ENCODE peak calls at places on chromosomes 6 and 20, in nine cellular contexts. E is astrocyte; K is CD8-positive, alpha-beta memory T cell; T is adrenal gland; J is right lobe of liver; S is naive thymus-derived CD4-positive, alpha-beta T cell; B is colonic mucosa; O is adipocyte; W is tibial artery. R is an unnamed sample.

GRCh38 chr6:292506-293184 is 358 bp downstream of the DUSP22 start:
- DNase-seq in E (peak; percentile 26), K (peak; percentile 86), T (peak; percentile 78), J (peak; percentile 83), S (peak; percentile 64), B (peak; percentile 81), O (peak; percentile 72), W (peak; percentile 77), R (peak; percentile 85)

GRCh38 chr6:22873531-22874136 is 304.3 kb downstream of the HDGFL1 start:
- DNase-seq in E (peak; percentile 77), K (no peak), T (no peak), J (no peak), S (no peak), B (no peak), O (peak; percentile 55), W (no peak), R (no peak)

GRCh38 chr6:107198631-107199416 is 83.5 kb upstream of the BEND3 start:
- DNase-seq in E (no peak), K (no peak), T (no peak), J (no peak), S (no peak), B (no peak), O (no peak), W (no peak), R (no peak)

GRCh38 chr20:35644806-35645205 is 19.9 kb downstream of the CPNE1 start:
- DNase-seq in E (no peak), K (no peak), T (no peak), J (no peak), S (no peak), B (no peak), O (no peak), W (no peak), R (no peak)

GRCh38 chr20:25000268-25000801 is 7.8 kb upstream of the APMAP start:
- DNase-seq in E (peak; percentile 68), K (no peak), T (peak; percentile 70), J (peak; percentile 49), S (no peak), B (peak; percentile 38), O (peak; percentile 74), W (peak; percentile 74), R (peak; percentile 78)

GRCh38 chr6:47492355-47492754 is 14.8 kb downstream of the CD2AP start:
- DNase-seq in E (no peak), K (no peak), T (no peak), J (no peak), S (no peak), B (no peak), O (no peak), W (no peak), R (no peak)

GRCh38 chr20:37994512-37994911 is 38.7 kb downstream of the TTI1 start:
- DNase-seq in E (peak; percentile 83), K (no peak), T (peak; percentile 82), J (no peak), S (no peak), B (no peak), O (peak; percentile 32), W (no peak), R (peak; percentile 76)

GRCh38 chr20:47487175-47487917 is 14.3 kb upstream of the NCOA3 start:
- DNase-seq in E (no peak), K (peak; percentile 70), T (no peak), J (no peak), S (no peak), B (no peak), O (no peak), W (no peak), R (no peak)

GRCh38 chr6:19613678-19614077 is 223.5 kb upstream of the ID4 start:
- DNase-seq in E (no peak), K (no peak), T (no peak), J (no peak), S (no peak), B (no peak), O (no peak), W (no peak), R (no peak)

GRCh38 chr6:43927525-43928210 is 157.7 kb downstream of the VEGFA start:
- DNase-seq in E (no peak), K (peak; percentile 22), T (no peak), J (no peak), S (no peak), B (peak; percentile 74), O (no peak), W (no peak), R (no peak)

GRCh38 chr20:21303872-21304586 is 898 bp downstream of the XRN2 start:
- DNase-seq in E (no peak), K (no peak), T (no peak), J (no peak), S (no peak), B (no peak), O (peak; percentile 64), W (no peak), R (no peak)

DNA sequence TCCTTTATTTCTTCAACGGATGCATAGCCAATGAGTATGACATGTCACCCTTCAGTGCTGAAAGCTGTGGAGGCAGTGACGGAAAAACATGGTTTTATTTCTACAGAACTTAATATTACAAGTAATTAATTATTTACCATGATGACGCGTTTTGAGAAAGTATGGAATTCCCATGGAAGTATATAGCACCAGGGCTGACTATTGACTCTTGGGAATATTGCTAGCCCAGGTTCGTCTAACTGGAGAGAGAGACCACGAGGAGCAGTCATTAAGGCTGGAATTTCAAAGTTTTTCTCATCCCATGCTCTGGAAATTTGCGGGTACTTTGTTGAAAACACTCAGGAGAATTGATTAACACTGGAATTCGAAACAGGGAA is 155.2 kb upstream of the PRSS16 start:
- DNase-seq in E (no peak), K (no peak), T (no peak), J (no peak), S (no peak), B (no peak), O (no peak), W (no peak), R (no peak)
- H3K4me3 ChIP-seq in E (peak overlapping the region; percentile 58), K (no peak overlapping the region), T (no peak overlapping the region), J (no peak overlapping the region), S (peak overlapping the region; percentile 19), B (no peak overlapping the region), O (peak overlapping the region; percentile 73), W (no peak overlapping the region), R (no peak overlapping the region)

GRCh38 chr20:3765171-3765887 is 2.2 kb downstream of the ADISSP start:
- DNase-seq in E (no peak), K (peak; percentile 26), T (no peak), J (no peak), S (no peak), B (no peak), O (no peak), W (no peak), R (no peak)

GRCh38 chr20:3766381-3766780 is 1.2 kb downstream of the ADISSP start:
- DNase-seq in E (no peak), K (peak; percentile 39), T (no peak), J (no peak), S (no peak), B (no peak), O (no peak), W (no peak), R (no peak)

GRCh38 chr20:3768342-3769130 is 983 bp upstream of the ADISSP start:
- DNase-seq in E (peak; percentile 67), K (peak; percentile 95), T (peak; percentile 80), J (peak; percentile 68), S (peak; percentile 69), B (peak; percentile 75), O (peak; percentile 83), W (peak; percentile 70), R (no peak)

GRCh38 chr20:3767434-3768341 is at the start of gene ADISSP:
- DNase-seq in E (peak; percentile 92), K (peak; percentile 98), T (peak; percentile 99), J (peak; percentile 99), S (peak; percentile 92), B (peak; percentile 98), O (peak; percentile 99), W (peak; percentile 98), R (peak; percentile 99)

GRCh38 chr20:3766832-3767433 is 620 bp downstream of the ADISSP start:
- DNase-seq in E (no peak), K (no peak), T (no peak), J (no peak), S (no peak), B (no peak), O (peak; percentile 40), W (no peak), R (no peak)
- H3K4me3 ChIP-seq in E (peak overlapping the region; percentile 67), K (peak overlapping the region; percentile 91), T (peak overlapping the region; percentile 49), J (peak overlapping the region; percentile 81), S (peak overlapping the region; percentile 96), B (peak overlapping the region; percentile 81), O (peak overlapping the region; percentile 87), W (peak overlapping the region; percentile 81), R (peak overlapping the region; percentile 66)

DNA sequence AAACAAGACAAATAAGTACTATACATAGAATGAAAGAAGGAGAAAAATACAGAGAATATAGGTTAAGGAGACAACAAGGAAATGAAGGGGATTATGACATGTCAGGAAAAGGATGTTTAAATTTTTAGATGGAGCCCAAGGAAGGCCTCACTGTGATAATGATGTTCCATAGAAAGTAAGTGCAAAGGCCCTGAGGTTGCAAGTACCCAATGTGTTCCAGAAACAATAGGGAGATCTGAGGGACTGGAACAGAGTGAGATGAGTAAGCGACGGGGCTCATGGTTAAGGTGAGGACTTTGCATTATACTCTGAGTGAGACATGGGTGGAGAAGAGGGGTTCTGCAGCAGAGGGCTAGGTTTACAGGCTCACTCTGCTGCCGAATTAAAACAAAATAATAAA is 122.8 kb upstream of the BCLAF1 start:
- DNase-seq in E (no peak), K (no peak), T (no peak), J (no peak), S (no peak), B (no peak), O (no peak), W (no peak), R (no peak)
- H3K4me3 ChIP-seq in E (no peak overlapping the region), K (no peak overlapping the region), T (no peak overlapping the region), J (no peak overlapping the region), S (no peak overlapping the region), B (no peak overlapping the region), O (no peak overlapping the region), W (no peak overlapping the region), R (no peak overlapping the region)

GRCh38 chr20:8983478-8984345 is 85.2 kb upstream of the PLCB4 start:
- DNase-seq in E (no peak), K (no peak), T (no peak), J (no peak), S (no peak), B (no peak), O (no peak), W (no peak), R (no peak)
- H3K4me3 ChIP-seq in E (no peak overlapping the region), K (no peak overlapping the region), T (no peak overlapping the region), J (no peak overlapping the region), S (no peak overlapping the region), B (no peak overlapping the region), O (no peak overlapping the region), W (no peak overlapping the region), R (no peak overlapping the region)